ENCODE peak calls at places on chromosomes 7 and 10, in nine cellular contexts. One of them, this sample, is unnamed.

GRCh38 chr7:136194843-136195242 is 217.7 kb upstream of the MTPN start:
- DNase-seq in non-pigmented ciliary epithelial cell: no peak
- DNase-seq in LoVo: no peak
- DNase-seq in kidney glomerular epithelial cell: no peak
- DNase-seq in hypothalamus: no peak
- DNase-seq in glomerular endothelial cell: no peak
- DNase-seq in progenitor cell of endocrine pancreas: no peak
- DNase-seq in activated CD4-positive, alpha-beta T cell treated with anti-CD3 and anti-CD28 coated beads, Interleukin-2, amount 50 U/mL, for 48 hours: no peak
- DNase-seq in spleen: no peak
- DNase-seq in this sample: no peak

GRCh38 chr10:11588878-11589277 is 22.6 kb downstream of the USP6NL start:
- DNase-seq in non-pigmented ciliary epithelial cell: no peak
- DNase-seq in LoVo: no peak
- DNase-seq in kidney glomerular epithelial cell: no peak
- DNase-seq in hypothalamus: no peak
- DNase-seq in glomerular endothelial cell: no peak
- DNase-seq in progenitor cell of endocrine pancreas: no peak
- DNase-seq in activated CD4-positive, alpha-beta T cell treated with anti-CD3 and anti-CD28 coated beads, Interleukin-2, amount 50 U/mL, for 48 hours: no peak
- DNase-seq in spleen: no peak
- DNase-seq in this sample: no peak

GRCh38 chr7:4934419-4935025 is 24.5 kb downstream of the MMD2 start:
- DNase-seq in non-pigmented ciliary epithelial cell: no peak
- DNase-seq in LoVo: no peak
- DNase-seq in kidney glomerular epithelial cell: no peak
- DNase-seq in hypothalamus: no peak
- DNase-seq in glomerular endothelial cell: no peak
- DNase-seq in progenitor cell of endocrine pancreas: no peak
- DNase-seq in activated CD4-positive, alpha-beta T cell treated with anti-CD3 and anti-CD28 coated beads, Interleukin-2, amount 50 U/mL, for 48 hours: no peak
- DNase-seq in spleen: no peak
- DNase-seq in this sample: no peak

GRCh38 chr7:155232911-155233702 is 64.6 kb upstream of the INSIG1 start:
- DNase-seq in non-pigmented ciliary epithelial cell: no peak
- DNase-seq in LoVo: no peak
- DNase-seq in kidney glomerular epithelial cell: no peak
- DNase-seq in hypothalamus: no peak
- DNase-seq in glomerular endothelial cell: no peak
- DNase-seq in progenitor cell of endocrine pancreas: no peak
- DNase-seq in activated CD4-positive, alpha-beta T cell treated with anti-CD3 and anti-CD28 coated beads, Interleukin-2, amount 50 U/mL, for 48 hours: no peak
- DNase-seq in spleen: peak
- DNase-seq in this sample: no peak

GRCh38 chr10:126433351-126433750 is 45.1 kb upstream of the ADAM12 start:
- DNase-seq in non-pigmented ciliary epithelial cell: no peak
- DNase-seq in LoVo: no peak
- DNase-seq in kidney glomerular epithelial cell: no peak
- DNase-seq in hypothalamus: no peak
- DNase-seq in glomerular endothelial cell: no peak
- DNase-seq in progenitor cell of endocrine pancreas: no peak
- DNase-seq in activated CD4-positive, alpha-beta T cell treated with anti-CD3 and anti-CD28 coated beads, Interleukin-2, amount 50 U/mL, for 48 hours: no peak
- DNase-seq in spleen: no peak
- DNase-seq in this sample: no peak

GRCh38 chr7:47751068-47751467 is 169.2 kb upstream of the TNS3 start:
- DNase-seq in non-pigmented ciliary epithelial cell: no peak
- DNase-seq in LoVo: no peak
- DNase-seq in kidney glomerular epithelial cell: no peak
- DNase-seq in hypothalamus: no peak
- DNase-seq in glomerular endothelial cell: no peak
- DNase-seq in progenitor cell of endocrine pancreas: no peak
- DNase-seq in activated CD4-positive, alpha-beta T cell treated with anti-CD3 and anti-CD28 coated beads, Interleukin-2, amount 50 U/mL, for 48 hours: no peak
- DNase-seq in spleen: no peak
- DNase-seq in this sample: no peak

GRCh38 chr7:115101199-115101598 is 179.3 kb downstream of the MDFIC start:
- DNase-seq in non-pigmented ciliary epithelial cell: no peak
- DNase-seq in LoVo: no peak
- DNase-seq in kidney glomerular epithelial cell: no peak
- DNase-seq in hypothalamus: no peak
- DNase-seq in glomerular endothelial cell: no peak
- DNase-seq in progenitor cell of endocrine pancreas: no peak
- DNase-seq in activated CD4-positive, alpha-beta T cell treated with anti-CD3 and anti-CD28 coated beads, Interleukin-2, amount 50 U/mL, for 48 hours: no peak
- DNase-seq in spleen: no peak
- DNase-seq in this sample: no peak

GRCh38 chr7:91512958-91513357 is 248.7 kb downstream of the FZD1 start:
- DNase-seq in non-pigmented ciliary epithelial cell: no peak
- DNase-seq in LoVo: peak
- DNase-seq in kidney glomerular epithelial cell: peak
- DNase-seq in hypothalamus: no peak
- DNase-seq in glomerular endothelial cell: no peak
- DNase-seq in progenitor cell of endocrine pancreas: no peak
- DNase-seq in activated CD4-positive, alpha-beta T cell treated with anti-CD3 and anti-CD28 coated beads, Interleukin-2, amount 50 U/mL, for 48 hours: no peak
- DNase-seq in spleen: no peak
- DNase-seq in this sample: no peak

GRCh38 chr7:150450491-150450992 is at the start of gene GIMAP8:
- DNase-seq in non-pigmented ciliary epithelial cell: no peak
- DNase-seq in LoVo: no peak
- DNase-seq in kidney glomerular epithelial cell: no peak
- DNase-seq in hypothalamus: peak
- DNase-seq in glomerular endothelial cell: no peak
- DNase-seq in progenitor cell of endocrine pancreas: no peak
- DNase-seq in activated CD4-positive, alpha-beta T cell treated with anti-CD3 and anti-CD28 coated beads, Interleukin-2, amount 50 U/mL, for 48 hours: peak
- DNase-seq in spleen: peak
- DNase-seq in this sample: no peak

GRCh38 chr7:92560602-92561001 is 29.6 kb downstream of the FAM133B start:
- DNase-seq in non-pigmented ciliary epithelial cell: no peak
- DNase-seq in LoVo: no peak
- DNase-seq in kidney glomerular epithelial cell: no peak
- DNase-seq in hypothalamus: no peak
- DNase-seq in glomerular endothelial cell: no peak
- DNase-seq in progenitor cell of endocrine pancreas: no peak
- DNase-seq in activated CD4-positive, alpha-beta T cell treated with anti-CD3 and anti-CD28 coated beads, Interleukin-2, amount 50 U/mL, for 48 hours: no peak
- DNase-seq in spleen: no peak
- DNase-seq in this sample: no peak

GRCh38 chr7:24800667-24801066 is 43.4 kb upstream of the GSDME start:
- DNase-seq in non-pigmented ciliary epithelial cell: no peak
- DNase-seq in LoVo: no peak
- DNase-seq in kidney glomerular epithelial cell: no peak
- DNase-seq in hypothalamus: no peak
- DNase-seq in glomerular endothelial cell: no peak
- DNase-seq in progenitor cell of endocrine pancreas: no peak
- DNase-seq in activated CD4-positive, alpha-beta T cell treated with anti-CD3 and anti-CD28 coated beads, Interleukin-2, amount 50 U/mL, for 48 hours: no peak
- DNase-seq in spleen: no peak
- DNase-seq in this sample: no peak

GRCh38 chr10:29244978-29245377 is 43.9 kb upstream of the LYZL1 start:
- DNase-seq in non-pigmented ciliary epithelial cell: no peak
- DNase-seq in LoVo: no peak
- DNase-seq in kidney glomerular epithelial cell: no peak
- DNase-seq in hypothalamus: no peak
- DNase-seq in glomerular endothelial cell: no peak
- DNase-seq in progenitor cell of endocrine pancreas: no peak
- DNase-seq in activated CD4-positive, alpha-beta T cell treated with anti-CD3 and anti-CD28 coated beads, Interleukin-2, amount 50 U/mL, for 48 hours: no peak
- DNase-seq in spleen: no peak
- DNase-seq in this sample: no peak

GRCh38 chr7:134196439-134196838 is 69.3 kb downstream of the LRGUK start:
- DNase-seq in non-pigmented ciliary epithelial cell: no peak
- DNase-seq in LoVo: no peak
- DNase-seq in kidney glomerular epithelial cell: no peak
- DNase-seq in hypothalamus: no peak
- DNase-seq in glomerular endothelial cell: no peak
- DNase-seq in progenitor cell of endocrine pancreas: no peak
- DNase-seq in activated CD4-positive, alpha-beta T cell treated with anti-CD3 and anti-CD28 coated beads, Interleukin-2, amount 50 U/mL, for 48 hours: no peak
- DNase-seq in spleen: no peak
- DNase-seq in this sample: no peak

GRCh38 chr10:32960022-32960421 is 2.0 kb upstream of the ITGB1 start:
- DNase-seq in non-pigmented ciliary epithelial cell: no peak
- DNase-seq in LoVo: no peak
- DNase-seq in kidney glomerular epithelial cell: no peak
- DNase-seq in hypothalamus: no peak
- DNase-seq in glomerular endothelial cell: no peak
- DNase-seq in progenitor cell of endocrine pancreas: no peak
- DNase-seq in activated CD4-positive, alpha-beta T cell treated with anti-CD3 and anti-CD28 coated beads, Interleukin-2, amount 50 U/mL, for 48 hours: no peak
- DNase-seq in spleen: peak
- DNase-seq in this sample: no peak

GRCh38 chr10:84452006-84452405 is 123.6 kb downstream of the CCSER2 start:
- DNase-seq in non-pigmented ciliary epithelial cell: no peak
- DNase-seq in LoVo: no peak
- DNase-seq in kidney glomerular epithelial cell: no peak
- DNase-seq in hypothalamus: peak
- DNase-seq in glomerular endothelial cell: no peak
- DNase-seq in progenitor cell of endocrine pancreas: no peak
- DNase-seq in activated CD4-positive, alpha-beta T cell treated with anti-CD3 and anti-CD28 coated beads, Interleukin-2, amount 50 U/mL, for 48 hours: no peak
- DNase-seq in spleen: no peak
- DNase-seq in this sample: no peak

GRCh38 chr7:100546129-100546867 is 7.3 kb downstream of the AGFG2 start:
- DNase-seq in non-pigmented ciliary epithelial cell: no peak
- DNase-seq in LoVo: no peak
- DNase-seq in kidney glomerular epithelial cell: peak
- DNase-seq in hypothalamus: no peak
- DNase-seq in glomerular endothelial cell: peak
- DNase-seq in progenitor cell of endocrine pancreas: no peak
- DNase-seq in activated CD4-positive, alpha-beta T cell treated with anti-CD3 and anti-CD28 coated beads, Interleukin-2, amount 50 U/mL, for 48 hours: no peak
- DNase-seq in spleen: no peak
- DNase-seq in this sample: no peak

GRCh38 chr10:131706952-131707351 is 193.9 kb upstream of the PPP2R2D start:
- DNase-seq in non-pigmented ciliary epithelial cell: no peak
- DNase-seq in LoVo: no peak
- DNase-seq in kidney glomerular epithelial cell: no peak
- DNase-seq in hypothalamus: no peak
- DNase-seq in glomerular endothelial cell: no peak
- DNase-seq in progenitor cell of endocrine pancreas: no peak
- DNase-seq in activated CD4-positive, alpha-beta T cell treated with anti-CD3 and anti-CD28 coated beads, Interleukin-2, amount 50 U/mL, for 48 hours: no peak
- DNase-seq in spleen: peak
- DNase-seq in this sample: no peak

GRCh38 chr7:70230761-70231160 is 632.5 kb downstream of the AUTS2 start:
- DNase-seq in non-pigmented ciliary epithelial cell: no peak
- DNase-seq in LoVo: no peak
- DNase-seq in kidney glomerular epithelial cell: no peak
- DNase-seq in hypothalamus: no peak
- DNase-seq in glomerular endothelial cell: no peak
- DNase-seq in progenitor cell of endocrine pancreas: no peak
- DNase-seq in activated CD4-positive, alpha-beta T cell treated with anti-CD3 and anti-CD28 coated beads, Interleukin-2, amount 50 U/mL, for 48 hours: no peak
- DNase-seq in spleen: no peak
- DNase-seq in this sample: no peak

GRCh38 chr10:60573342-60573741 is 183.7 kb upstream of the ANK3 start:
- DNase-seq in non-pigmented ciliary epithelial cell: no peak
- DNase-seq in LoVo: no peak
- DNase-seq in kidney glomerular epithelial cell: peak
- DNase-seq in hypothalamus: peak
- DNase-seq in glomerular endothelial cell: no peak
- DNase-seq in progenitor cell of endocrine pancreas: no peak
- DNase-seq in activated CD4-positive, alpha-beta T cell treated with anti-CD3 and anti-CD28 coated beads, Interleukin-2, amount 50 U/mL, for 48 hours: peak
- DNase-seq in spleen: no peak
- DNase-seq in this sample: no peak

GRCh38 chr7:41239596-41239995 is 463.3 kb downstream of the INHBA start:
- DNase-seq in non-pigmented ciliary epithelial cell: no peak
- DNase-seq in LoVo: no peak
- DNase-seq in kidney glomerular epithelial cell: no peak
- DNase-seq in hypothalamus: no peak
- DNase-seq in glomerular endothelial cell: no peak
- DNase-seq in progenitor cell of endocrine pancreas: no peak
- DNase-seq in activated CD4-positive, alpha-beta T cell treated with anti-CD3 and anti-CD28 coated beads, Interleukin-2, amount 50 U/mL, for 48 hours: no peak
- DNase-seq in spleen: no peak
- DNase-seq in this sample: no peak

GRCh38 chr7:438361-438760 is 81.3 kb downstream of the PDGFA start:
- DNase-seq in non-pigmented ciliary epithelial cell: no peak
- DNase-seq in LoVo: no peak
- DNase-seq in kidney glomerular epithelial cell: no peak
- DNase-seq in hypothalamus: no peak
- DNase-seq in glomerular endothelial cell: no peak
- DNase-seq in progenitor cell of endocrine pancreas: no peak
- DNase-seq in activated CD4-positive, alpha-beta T cell treated with anti-CD3 and anti-CD28 coated beads, Interleukin-2, amount 50 U/mL, for 48 hours: no peak
- DNase-seq in spleen: no peak
- DNase-seq in this sample: no peak

GRCh38 chr7:38027884-38028455 is 107.5 kb downstream of the EPDR1 start:
- DNase-seq in non-pigmented ciliary epithelial cell: no peak
- DNase-seq in LoVo: peak
- DNase-seq in kidney glomerular epithelial cell: no peak
- DNase-seq in hypothalamus: no peak
- DNase-seq in glomerular endothelial cell: no peak
- DNase-seq in progenitor cell of endocrine pancreas: no peak
- DNase-seq in activated CD4-positive, alpha-beta T cell treated with anti-CD3 and anti-CD28 coated beads, Interleukin-2, amount 50 U/mL, for 48 hours: no peak
- DNase-seq in spleen: no peak
- DNase-seq in this sample: no peak

GRCh38 chr10:76675951-76676587 is 961.5 kb downstream of the KCNMA1 start:
- DNase-seq in non-pigmented ciliary epithelial cell: no peak
- DNase-seq in LoVo: no peak
- DNase-seq in kidney glomerular epithelial cell: peak
- DNase-seq in hypothalamus: peak
- DNase-seq in glomerular endothelial cell: no peak
- DNase-seq in progenitor cell of endocrine pancreas: no peak
- DNase-seq in activated CD4-positive, alpha-beta T cell treated with anti-CD3 and anti-CD28 coated beads, Interleukin-2, amount 50 U/mL, for 48 hours: no peak
- DNase-seq in spleen: no peak
- DNase-seq in this sample: no peak